ENCODE peak calls at places on chromosome 17, in ten cellular contexts. H, P, F, R, V, E, L, T, G and J are unnamed samples.
A peak's percentile ranks its signal among the peaks of the same experiment; 100 is the strongest.

GRCh38 chr17:28718990-28719433 is 773 bp upstream of the RPL23A start:
- DNase-seq in V (no peak), F (no peak), H (no peak), G (no peak), T (no peak), E (peak; percentile 18), L (no peak), R (no peak), P (no peak), J (no peak)

GRCh38 chr17:63826468-63827001 is 696 bp upstream of the PSMC5 start:
- DNase-seq in R (no peak), P (no peak), E (no peak), H (no peak), L (no peak), G (peak; percentile 61), T (no peak), F (no peak), V (no peak), J (no peak)

GRCh38 chr17:53134546-53134945 is 688.2 kb upstream of the KIF2B start:
- DNase-seq in L (no peak), T (no peak), P (no peak), R (no peak), E (no peak), G (no peak), V (no peak), F (no peak), H (no peak), J (no peak)

GRCh38 chr17:38667099-38667786 is 7.5 kb downstream of the EPOP start:
- DNase-seq in V (peak; percentile 35), F (peak; percentile 38), T (peak; percentile 72), G (peak; percentile 67), P (peak; percentile 69), E (peak; percentile 69), R (peak; percentile 76), H (peak; percentile 44), L (peak; percentile 60), J (peak; percentile 89)

GRCh38 chr17:74842146-74842598 is 17.5 kb downstream of the GRIN2C start:
- DNase-seq in T (no peak), L (no peak), F (no peak), H (no peak), V (no peak), G (no peak), P (no peak), E (no peak), R (no peak), J (no peak)

GRCh38 chr17:78433780-78434335 is 55.4 kb downstream of the PGS1 start:
- DNase-seq in E (no peak), L (no peak), G (no peak), P (no peak), H (no peak), R (no peak), V (no peak), T (no peak), F (no peak), J (no peak)

GRCh38 chr17:48459070-48459469 is 29.1 kb upstream of the SKAP1 start:
- DNase-seq in P (no peak), G (no peak), F (no peak), H (no peak), E (no peak), V (no peak), T (no peak), R (no peak), L (no peak), J (no peak)

GRCh38 chr17:35021520-35022380 is 41.4 kb downstream of the LIG3 start:
- DNase-seq in F (no peak), R (no peak), G (no peak), P (no peak), H (no peak), T (no peak), L (no peak), V (no peak), E (no peak), J (no peak)

GRCh38 chr17:19354123-19354522 is 8.4 kb downstream of the B9D1 start:
- DNase-seq in L (no peak), E (no peak), G (peak; percentile 91), R (peak; percentile 43), H (no peak), V (no peak), T (no peak), P (no peak), F (no peak), J (no peak)

GRCh38 chr17:66644311-66644710 is 190.6 kb upstream of the CACNG5 start:
- DNase-seq in E (no peak), H (no peak), L (no peak), F (no peak), R (peak; percentile 39), G (peak; percentile 50), P (peak; percentile 68), T (no peak), V (no peak), J (no peak)

GRCh38 chr17:65181237-65182061 is 44.3 kb downstream of the RGS9 start:
- DNase-seq in V (peak; percentile 17), F (no peak), E (no peak), L (no peak), P (no peak), T (no peak), H (no peak), R (no peak), G (no peak), J (no peak)

GRCh38 chr17:33033176-33033575 is 41.5 kb downstream of the SPACA3 start:
- DNase-seq in F (no peak), L (no peak), T (no peak), H (no peak), P (no peak), G (no peak), V (no peak), R (no peak), E (no peak), J (no peak)

GRCh38 chr17:2239882-2240430 is 63.6 kb downstream of the SMG6 start:
- DNase-seq in T (no peak), P (no peak), V (no peak), L (peak; percentile 55), F (no peak), H (no peak), E (no peak), R (no peak), G (peak; percentile 97), J (no peak)

GRCh38 chr17:59355695-59356323 is 24.4 kb downstream of the YPEL2 start:
- DNase-seq in H (no peak), F (no peak), G (no peak), E (no peak), V (no peak), L (no peak), R (peak; percentile 57), T (no peak), P (peak; percentile 94), J (no peak)

GRCh38 chr17:72404872-72405271 is 284.1 kb downstream of the SOX9 start:
- DNase-seq in V (no peak), R (peak; percentile 44), E (no peak), G (peak; percentile 67), F (no peak), L (no peak), T (no peak), H (no peak), P (no peak), J (no peak)

GRCh38 chr17:45270828-45271418 is 9.0 kb upstream of the SPATA32 start:
- DNase-seq in G (no peak), F (peak; percentile 63), P (no peak), L (no peak), H (peak; percentile 62), E (peak; percentile 34), R (no peak), T (no peak), V (peak; percentile 21), J (peak; percentile 82)

GRCh38 chr17:62882284-62882683 is 74.2 kb upstream of the MARCHF10 start:
- DNase-seq in H (no peak), G (no peak), R (no peak), T (no peak), L (no peak), V (no peak), P (no peak), F (no peak), E (no peak), J (no peak)

GRCh38 chr17:41147531-41148204 is 2.0 kb downstream of the KRTAP4-5 start:
- DNase-seq in G (no peak), L (no peak), F (no peak), E (no peak), V (no peak), T (no peak), R (no peak), H (no peak), P (no peak), J (no peak)

GRCh38 chr17:76740329-76741118 is 2.6 kb downstream of the MFSD11 start:
- DNase-seq in H (no peak), R (no peak), T (no peak), L (peak; percentile 61), F (no peak), P (no peak), V (no peak), E (no peak), G (peak; percentile 62), J (no peak)

GRCh38 chr17:16973760-16974540 is 2.0 kb upstream of the TNFRSF13B start:
- DNase-seq in T (no peak), E (no peak), H (no peak), P (no peak), G (no peak), L (no peak), R (no peak), V (no peak), F (no peak), J (no peak)

GRCh38 chr17:50272711-50273653 is 1.3 kb upstream of the TMEM92 start:
- DNase-seq in T (no peak), E (peak; percentile 79), P (peak; percentile 5), F (peak; percentile 51), R (peak; percentile 55), V (peak; percentile 23), G (no peak), L (peak; percentile 38), H (peak; percentile 53), J (peak; percentile 85)

GRCh38 chr17:81436294-81436849 is 41.1 kb downstream of the BAHCC1 start:
- DNase-seq in F (no peak), V (no peak), L (peak; percentile 69), T (no peak), R (no peak), H (no peak), P (no peak), E (no peak), G (no peak), J (no peak)

GRCh38 chr17:81150379-81151038 is 14.8 kb upstream of the PVALEF start:
- DNase-seq in R (no peak), V (no peak), F (no peak), P (no peak), G (no peak), L (no peak), H (no peak), E (no peak), T (no peak), J (no peak)

GRCh38 chr17:36839256-36839655 is 98.0 kb upstream of the LHX1 start:
- DNase-seq in V (no peak), T (no peak), P (no peak), L (no peak), E (no peak), F (no peak), H (no peak), G (no peak), R (no peak), J (no peak)

GRCh38 chr17:78965369-78965982 is 14.2 kb downstream of the LGALS3BP start:
- DNase-seq in E (no peak), R (no peak), V (no peak), P (no peak), L (no peak), G (no peak), T (no peak), F (no peak), H (no peak), J (peak; percentile 28)

GRCh38 chr17:78940708-78941107 is 15.5 kb upstream of the TIMP2 start:
- DNase-seq in E (no peak), T (no peak), F (no peak), R (no peak), V (no peak), L (no peak), G (peak; percentile 55), P (no peak), H (no peak), J (peak; percentile 92)

GRCh38 chr17:44909681-44910144 is 5.6 kb downstream of the GFAP start:
- DNase-seq in V (no peak), F (no peak), E (no peak), T (no peak), L (no peak), G (peak; percentile 50), H (no peak), P (no peak), R (no peak), J (no peak)

GRCh38 chr17:66378296-66378695 is 75.9 kb downstream of the PRKCA start:
- DNase-seq in R (no peak), V (no peak), L (no peak), H (no peak), F (no peak), E (no peak), P (no peak), G (peak; percentile 67), T (no peak), J (no peak)